ENCODE peak calls at places on chromosomes 7 and 10, in ten cellular contexts. F, L, P, C, Z, D, G, A, U and O are unnamed samples.

GRCh38 chr10:124086097-124086710 is 7.2 kb downstream of the CHST15 start:
- DNase-seq in F (no peak), L (no peak), P (no peak), C (no peak), Z (no peak), D (no peak), G (no peak), A (no peak), U (no peak), O (no peak)

GRCh38 chr10:116888380-116889055 is 39.2 kb downstream of the ENO4 start:
- DNase-seq in F (peak; percentile 52), L (peak; percentile 88), P (peak; percentile 39), C (peak; percentile 89), Z (peak; percentile 56), D (peak; percentile 71), G (no peak), A (no peak), U (no peak), O (peak; percentile 51)

GRCh38 chr7:155807805-155808550 is 4.3 kb downstream of the SHH start:
- DNase-seq in F (no peak), L (no peak), P (no peak), C (no peak), Z (no peak), D (no peak), G (peak; percentile 46), A (no peak), U (no peak), O (no peak)

GRCh38 chr7:150753826-150754603 is 16.8 kb downstream of the GIMAP5 start:
- DNase-seq in F (no peak), L (no peak), P (no peak), C (no peak), Z (no peak), D (no peak), G (no peak), A (no peak), U (no peak), O (no peak)

GRCh38 chr10:133013478-133013877 is 71.1 kb upstream of the CFAP46 start:
- DNase-seq in F (no peak), L (no peak), P (no peak), C (no peak), Z (no peak), D (peak; percentile 73), G (peak; percentile 88), A (peak; percentile 70), U (no peak), O (no peak)

GRCh38 chr10:71684356-71685173 is 35.0 kb downstream of the C10orf105 start:
- DNase-seq in F (no peak), L (no peak), P (no peak), C (no peak), Z (peak; percentile 26), D (no peak), G (no peak), A (no peak), U (no peak), O (no peak)

GRCh38 chr10:22682237-22683192 is 31.9 kb downstream of the PIP4K2A start:
- DNase-seq in F (no peak), L (no peak), P (no peak), C (peak; percentile 58), Z (peak; percentile 15), D (no peak), G (no peak), A (no peak), U (no peak), O (no peak)

GRCh38 chr10:60914676-60915075 is 29.3 kb downstream of the RHOBTB1 start:
- DNase-seq in F (peak; percentile 84), L (peak; percentile 80), P (no peak), C (peak; percentile 93), Z (no peak), D (peak; percentile 16), G (no peak), A (no peak), U (peak; percentile 77), O (peak; percentile 78)

GRCh38 chr10:88271736-88272135 is 311.4 kb downstream of the RNLS start:
- DNase-seq in F (no peak), L (no peak), P (no peak), C (peak; percentile 43), Z (no peak), D (no peak), G (no peak), A (no peak), U (no peak), O (no peak)

GRCh38 chr10:109997233-109997632 is 10.6 kb upstream of the ADD3 start:
- DNase-seq in F (no peak), L (no peak), P (no peak), C (no peak), Z (no peak), D (no peak), G (no peak), A (no peak), U (no peak), O (no peak)

GRCh38 chr7:27125986-27126394 is 4.6 kb downstream of the HOXA4 start:
- DNase-seq in F (no peak), L (no peak), P (no peak), C (peak; percentile 27), Z (no peak), D (no peak), G (no peak), A (no peak), U (no peak), O (no peak)

GRCh38 chr7:27128034-27128433 is 2.5 kb downstream of the HOXA4 start:
- DNase-seq in F (no peak), L (peak; percentile 47), P (no peak), C (peak; percentile 78), Z (no peak), D (no peak), G (no peak), A (no peak), U (no peak), O (no peak)

GRCh38 chr7:27124979-27125689 is 5.4 kb downstream of the HOXA4 start:
- DNase-seq in F (no peak), L (no peak), P (no peak), C (no peak), Z (no peak), D (no peak), G (no peak), A (no peak), U (no peak), O (no peak)

GRCh38 chr7:27128776-27129728 is 1.5 kb downstream of the HOXA4 start:
- DNase-seq in F (no peak), L (peak; percentile 54), P (no peak), C (no peak), Z (no peak), D (no peak), G (peak; percentile 82), A (no peak), U (no peak), O (no peak)

DNA sequence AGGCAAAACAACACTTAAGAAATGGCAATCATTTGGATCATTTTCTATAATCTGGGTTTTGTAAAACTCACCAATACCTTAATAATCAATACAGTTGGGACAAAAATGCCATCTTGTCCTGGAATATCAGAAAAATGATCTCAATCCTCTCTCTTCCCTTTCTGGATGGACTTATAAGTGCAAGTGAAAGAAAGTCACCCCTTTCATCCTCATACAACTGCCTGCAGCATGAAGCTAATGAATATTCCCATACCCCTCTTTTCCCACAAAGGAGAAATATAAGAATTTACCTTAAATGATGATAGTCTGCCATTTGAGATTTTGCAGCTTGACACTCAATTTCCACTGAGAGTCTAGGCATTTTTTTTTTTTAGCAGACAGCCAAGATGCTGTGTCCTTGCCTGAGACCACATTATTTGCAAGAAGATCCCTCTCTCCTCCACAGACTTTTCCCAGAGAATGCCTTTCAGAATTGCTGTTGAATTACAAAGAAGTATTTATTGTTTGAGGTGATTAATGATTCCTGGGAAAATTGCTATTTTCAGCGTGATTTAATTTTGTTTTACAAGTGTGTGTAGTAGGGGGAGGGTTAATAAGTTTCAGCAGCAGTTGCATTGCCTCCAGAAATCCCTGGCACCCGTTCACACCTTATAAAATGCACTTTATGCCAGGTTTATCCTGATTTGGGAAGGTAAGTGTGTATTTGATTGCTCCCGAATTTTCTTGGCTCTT is 3.8 kb downstream of the HOXA4 start:
- DNase-seq in F (no peak), L (no peak), P (no peak), C (no peak), Z (no peak), D (no peak), G (no peak), A (no peak), U (no peak), O (no peak)
- H3K27me3 ChIP-seq in F (peaks cover 48% of the 10 kb centered on the region), L (no peaks in the 10 kb centered on the region), P (peaks cover 100% of the 10 kb centered on the region), C (no peaks in the 10 kb centered on the region), Z (peaks cover 32% of the 10 kb centered on the region), D (no peaks in the 10 kb centered on the region), G (no peaks in the 10 kb centered on the region), A (peaks cover 83% of the 10 kb centered on the region), U (no peaks in the 10 kb centered on the region), O (no peaks in the 10 kb centered on the region)

GRCh38 chr7:55019691-55020480 is 1.1 kb downstream of the EGFR start:
- DNase-seq in F (no peak), L (no peak), P (no peak), C (no peak), Z (no peak), D (peak; percentile 66), G (peak; percentile 87), A (peak; percentile 68), U (no peak), O (peak; percentile 57)
- TF ChIP-seq POLR2A in F (peak; percentile 6), L (no peak), P (no peak), C (no peak), Z (no peak), D (no peak), G (no peak), A (no peak), U (no peak), O (no peak)

GRCh38 chr7:2571409-2571808 is 12.6 kb downstream of the IQCE start:
- DNase-seq in F (no peak), L (no peak), P (no peak), C (no peak), Z (no peak), D (no peak), G (peak; percentile 47), A (no peak), U (no peak), O (no peak)

GRCh38 chr7:2572101-2572842 is 13.5 kb downstream of the IQCE start:
- DNase-seq in F (no peak), L (peak; percentile 81), P (no peak), C (peak; percentile 82), Z (peak; percentile 56), D (peak; percentile 53), G (peak; percentile 73), A (no peak), U (no peak), O (no peak)

GRCh38 chr7:2568521-2569223 is 9.9 kb downstream of the IQCE start:
- DNase-seq in F (no peak), L (no peak), P (no peak), C (no peak), Z (no peak), D (no peak), G (no peak), A (no peak), U (no peak), O (no peak)

GRCh38 chr7:2569421-2569820 is 10.6 kb downstream of the IQCE start:
- DNase-seq in F (no peak), L (no peak), P (no peak), C (no peak), Z (no peak), D (no peak), G (no peak), A (no peak), U (no peak), O (no peak)

GRCh38 chr7:2570021-2570420 is 11.2 kb downstream of the IQCE start:
- DNase-seq in F (no peak), L (no peak), P (no peak), C (no peak), Z (no peak), D (no peak), G (no peak), A (no peak), U (no peak), O (no peak)
- H3K4me1 ChIP-seq in F (peaks cover 7% of the 10 kb centered on the region), L (peaks cover 2% of the 10 kb centered on the region), P (peaks cover 5% of the 10 kb centered on the region), C (peaks cover 7% of the 10 kb centered on the region), Z (peaks cover 22% of the 10 kb centered on the region), D (peaks cover 10% of the 10 kb centered on the region), G (peaks cover 5% of the 10 kb centered on the region), A (peaks cover 9% of the 10 kb centered on the region), U (no peaks in the 10 kb centered on the region), O (no peaks in the 10 kb centered on the region)

GRCh38 chr7:27199820-27200760 is at the start of gene HOXA13:
- DNase-seq in F (no peak), L (peak; percentile 46), P (no peak), C (no peak), Z (peak; percentile 48), D (no peak), G (peak; percentile 84), A (no peak), U (no peak), O (no peak)
- H3K27me3 ChIP-seq in F (peaks cover 90% of the 10 kb centered on the region), L (peaks cover 94% of the 10 kb centered on the region), P (peaks cover 100% of the 10 kb centered on the region), C (peaks cover 86% of the 10 kb centered on the region), Z (no peaks in the 10 kb centered on the region), D (no peaks in the 10 kb centered on the region), G (peaks cover 6% of the 10 kb centered on the region), A (peaks cover 89% of the 10 kb centered on the region), U (no peaks in the 10 kb centered on the region), O (peaks cover 6% of the 10 kb centered on the region)